ENCODE peak calls at places on chromosomes 7 and 10, in five cellular contexts. T is WTC11, Q is fibroblast of mammary gland, F is heart right ventricle, N is mammary epithelial cell. J is an unnamed sample.

GRCh38 chr10:113108948-113109347 is 158.9 kb downstream of the TCF7L2 start:
- DNase-seq in T (no peak), Q (no peak), F (no peak), N (no peak), J (no peak)

GRCh38 chr10:107814865-107815487 is 650.5 kb upstream of the SORCS1 start:
- DNase-seq in T (peak; percentile 67), Q (peak; percentile 56), F (peak; percentile 38), N (peak; percentile 63), J (peak; percentile 20)

GRCh38 chr7:73605601-73606220 is 18.6 kb downstream of the MLXIPL start:
- DNase-seq in T (no peak), Q (no peak), F (no peak), N (no peak), J (no peak)

GRCh38 chr7:148575640-148576411 is 14.7 kb upstream of the C7orf33 start:
- DNase-seq in T (peak; percentile 82), Q (peak; percentile 64), F (peak; percentile 47), N (peak; percentile 42), J (peak; percentile 67)

GRCh38 chr10:34520084-34520483 is 295.0 kb downstream of the PARD3 start:
- DNase-seq in T (no peak), Q (no peak), F (no peak), N (peak; percentile 94), J (no peak)

GRCh38 chr7:2099036-2099957 is 133.4 kb downstream of the MAD1L1 start:
- DNase-seq in T (no peak), Q (peak; percentile 71), F (no peak), N (no peak), J (no peak)

GRCh38 chr10:86103391-86104101 is 263.0 kb downstream of the GRID1 start:
- DNase-seq in T (no peak), Q (no peak), F (no peak), N (no peak), J (no peak)

GRCh38 chr10:99775850-99776249 is 6.6 kb upstream of the ABCC2 start:
- DNase-seq in T (no peak), Q (peak; percentile 92), F (no peak), N (peak; percentile 79), J (no peak)

GRCh38 chr7:137935849-137936508 is 65.9 kb downstream of the CREB3L2 start:
- DNase-seq in T (no peak), Q (peak; percentile 34), F (no peak), N (peak; percentile 39), J (no peak)

GRCh38 chr10:57992321-57993077 is 275.2 kb downstream of the IPMK start:
- DNase-seq in T (peak; percentile 11), Q (peak; percentile 43), F (no peak), N (peak; percentile 88), J (no peak)

GRCh38 chr10:129033790-129034272 is 433.2 kb upstream of the MGMT start:
- DNase-seq in T (no peak), Q (no peak), F (no peak), N (no peak), J (no peak)

GRCh38 chr7:129012641-129013040 is 42.3 kb downstream of the TNPO3 start:
- DNase-seq in T (no peak), Q (no peak), F (no peak), N (no peak), J (no peak)

GRCh38 chr10:22103701-22104100 is 100.2 kb upstream of the DNAJC1 start:
- DNase-seq in T (no peak), Q (peak; percentile 7), F (no peak), N (peak; percentile 4), J (peak; percentile 28)

GRCh38 chr7:33067921-33068320 is 5.3 kb upstream of the NT5C3A start:
- DNase-seq in T (no peak), Q (no peak), F (no peak), N (no peak), J (no peak)

GRCh38 chr10:75592888-75593643 is 161.6 kb downstream of the LRMDA start:
- DNase-seq in T (no peak), Q (peak; percentile 1), F (peak; percentile 22), N (no peak), J (no peak)

GRCh38 chr10:52031771-52032170 is 282.3 kb upstream of the DKK1 start:
- DNase-seq in T (no peak), Q (peak; percentile 23), F (no peak), N (no peak), J (no peak)

GRCh38 chr7:77811895-77812685 is 13.5 kb downstream of the PHTF2 start:
- DNase-seq in T (no peak), Q (peak; percentile 76), F (no peak), N (peak; percentile 35), J (no peak)

GRCh38 chr7:7916064-7916463 is 52.5 kb upstream of the GLCCI1 start:
- DNase-seq in T (no peak), Q (no peak), F (no peak), N (no peak), J (no peak)

DNA sequence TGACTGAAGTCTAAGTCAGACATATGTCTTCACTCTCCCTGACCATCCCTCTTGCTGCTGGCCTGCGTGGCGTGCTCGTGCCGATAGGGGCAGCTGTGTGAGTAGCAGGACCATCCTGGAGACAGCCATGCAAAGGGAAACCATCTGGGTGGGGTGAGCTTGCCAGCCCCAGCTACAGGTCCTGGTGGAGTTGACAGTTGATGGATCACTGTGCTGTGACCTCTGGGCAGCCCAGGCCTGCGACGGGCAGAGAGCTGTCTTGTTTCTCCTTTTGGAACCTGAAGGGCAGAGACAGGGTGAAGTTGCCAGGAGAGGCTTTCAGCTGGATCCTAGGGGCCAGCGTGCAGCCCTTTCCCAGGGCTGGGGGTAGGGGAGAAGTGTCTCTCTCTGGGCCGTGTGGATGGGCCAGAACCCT is 44.7 kb downstream of the GRK5 start:
- DNase-seq in T (no peak), Q (peak; percentile 48), F (no peak), N (no peak), J (no peak)
- TF ChIP-seq CTCF in T (no peak), Q (peak; percentile 12), F (peak; percentile 35), N (no peak), J (no peak)

DNA sequence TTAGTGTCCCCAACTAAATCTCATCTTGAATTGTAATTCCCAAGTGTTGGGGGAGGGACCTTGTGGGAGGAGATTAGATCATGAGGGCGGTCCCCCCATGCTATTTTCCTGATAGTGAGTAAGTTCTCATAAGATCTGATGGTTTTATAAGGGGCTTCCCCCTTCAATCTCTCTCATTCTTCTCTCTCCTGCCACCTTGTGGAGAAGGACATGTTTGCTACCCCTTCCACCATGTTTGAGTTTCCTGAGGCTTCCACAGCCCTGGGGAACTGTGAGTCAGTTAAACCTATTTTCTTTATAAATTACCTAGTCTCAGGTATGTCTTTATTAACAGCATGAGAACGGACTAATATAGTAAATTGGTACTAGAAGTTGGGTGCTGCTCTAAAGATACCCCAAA is 365.6 kb downstream of the ANKRD7 start:
- DNase-seq in T (peak; percentile 34), Q (no peak), F (no peak), N (peak; percentile 20), J (no peak)
- TF ChIP-seq CTCF in T (peak; percentile 18), Q (peak; percentile 23), F (no peak), N (peak; percentile 55), J (peak; percentile 45)

DNA sequence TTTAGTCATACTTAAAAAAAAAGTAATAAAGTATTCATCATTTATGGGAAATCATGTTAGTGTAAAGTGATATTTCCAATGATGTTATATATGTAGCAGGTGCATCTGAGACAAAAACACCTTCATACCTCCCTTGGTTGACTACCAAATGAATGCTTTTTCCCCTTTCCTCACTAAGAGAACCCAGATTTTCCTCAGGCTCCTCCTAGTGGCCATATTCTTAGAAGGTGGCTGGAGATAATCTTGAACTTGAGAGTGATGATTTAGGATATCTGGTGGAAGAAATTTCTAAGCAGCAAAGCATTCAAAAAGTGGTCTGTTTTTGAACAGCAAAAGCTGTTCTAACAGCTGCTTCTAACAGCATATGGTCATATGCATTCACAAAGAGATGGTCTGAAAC is 16.8 kb upstream of the DNAH11 start:
- DNase-seq in T (no peak), Q (peak; percentile 10), F (no peak), N (no peak), J (no peak)
- TF ChIP-seq CTCF in T (no peak), Q (peak; percentile 41), F (peak; percentile 29), N (peak; percentile 51), J (peak; percentile 31)

DNA sequence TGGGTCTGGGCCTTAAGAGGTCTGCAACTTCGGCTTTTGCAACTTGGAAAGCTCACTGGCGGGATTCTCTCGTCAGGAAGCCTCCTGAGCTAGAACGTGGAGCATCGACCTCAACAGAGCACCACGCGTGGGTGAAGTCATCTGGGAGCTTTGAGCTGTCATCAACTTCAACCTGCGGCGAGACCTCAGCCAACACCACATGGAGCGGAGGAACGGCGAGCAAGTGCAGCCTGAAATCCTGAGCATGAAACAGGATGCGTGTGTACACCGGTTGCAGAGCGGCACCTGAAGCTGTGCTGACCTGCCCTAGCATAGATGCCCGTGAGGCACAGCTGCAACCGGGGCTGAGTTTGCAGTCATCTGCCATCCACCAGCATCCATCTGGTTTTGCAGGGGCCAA is 295.7 kb upstream of the SHH start:
- DNase-seq in T (no peak), Q (no peak), F (no peak), N (no peak), J (no peak)
- TF ChIP-seq CTCF in T (no peak), Q (no peak), F (no peak), N (no peak), J (no peak)

GRCh38 chr10:89954787-89955566 is 253.6 kb downstream of the KIF20B start:
- DNase-seq in T (no peak), Q (peak; percentile 21), F (no peak), N (no peak), J (peak; percentile 31)
- TF ChIP-seq CTCF in T (no peak), Q (peak; percentile 24), F (peak; percentile 37), N (peak; percentile 30), J (peak; percentile 39)

GRCh38 chr7:106808967-106809635 is 56.0 kb upstream of the PIK3CG start:
- DNase-seq in T (no peak), Q (no peak), F (no peak), N (no peak), J (no peak)

GRCh38 chr7:106814887-106815286 is 50.2 kb upstream of the PIK3CG start:
- DNase-seq in T (no peak), Q (no peak), F (no peak), N (no peak), J (no peak)

GRCh38 chr7:106811472-106811871 is 53.6 kb upstream of the PIK3CG start:
- DNase-seq in T (no peak), Q (no peak), F (no peak), N (no peak), J (no peak)

GRCh38 chr7:106813705-106814305 is 51.3 kb upstream of the PIK3CG start:
- DNase-seq in T (no peak), Q (peak; percentile 36), F (no peak), N (no peak), J (no peak)

DNA sequence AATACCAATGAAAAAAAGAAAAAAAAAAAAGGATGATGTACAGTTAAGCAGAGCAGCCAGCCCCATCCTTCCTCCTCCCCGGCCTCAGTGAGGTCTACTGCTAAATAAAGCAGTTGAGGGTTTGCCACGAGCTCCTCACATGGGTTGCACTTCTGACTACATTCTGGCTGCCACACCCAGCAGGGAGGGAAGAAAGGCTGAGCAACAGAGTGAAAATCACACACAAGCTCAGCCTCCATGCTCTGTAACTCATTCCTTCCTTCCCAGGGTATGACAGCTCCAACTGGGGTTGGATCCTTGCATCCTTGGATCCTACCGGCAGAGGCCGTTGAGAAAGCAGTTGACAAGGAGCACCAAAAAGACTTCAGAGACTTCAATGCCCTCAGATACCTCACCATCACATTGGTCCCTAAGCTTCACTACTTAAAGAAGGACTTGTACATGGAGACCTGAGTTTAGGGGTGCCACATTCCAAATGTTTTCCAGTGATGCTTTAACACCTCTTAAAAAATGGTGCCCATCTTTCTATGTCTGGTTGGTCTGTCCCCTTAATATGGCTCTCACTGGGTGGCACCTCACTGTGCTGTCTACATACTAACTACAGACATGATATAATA is 52.9 kb upstream of the PIK3CG start:
- DNase-seq in T (no peak), Q (no peak), F (peak; percentile 39), N (no peak), J (no peak)
- TF ChIP-seq CTCF in T (no peak), Q (no peak), F (no peak), N (no peak), J (no peak)

J was measured in GM10248.